ENCODE peak calls at places on chromosome 22, in four cellular contexts. D is T47D; G is stimulated activated CD8-positive, alpha-beta memory T cell treated with anti-CD3 and anti-CD28 coated beads, Interleukin-15, amount 100 ng/mL, for 24 hours; K is pancreas. C is an unnamed sample.

GRCh38 chr22:45866398-45867117 is 110.4 kb downstream of the WNT7B start:
- DNase-seq in D (no peak), G (no peak), K (no peak), C (no peak)

GRCh38 chr22:42926768-42927167 is 69.7 kb upstream of the ARFGAP3 start:
- DNase-seq in K (peak; percentile 24), G (no peak), D (no peak), C (no peak)

GRCh38 chr22:38353142-38353629 is 36.0 kb upstream of the CSNK1E start:
- DNase-seq in D (peak; percentile 49), K (peak; percentile 80), G (peak; percentile 79), C (peak; percentile 60)

GRCh38 chr22:44312766-44313165 is at the start of gene SHISAL1:
- DNase-seq in G (no peak), D (no peak), K (peak; percentile 12), C (peak; percentile 43)

GRCh38 chr22:20956258-20957117 is 10.6 kb upstream of the AIFM3 start:
- DNase-seq in D (no peak), G (no peak), K (peak; percentile 45), C (peak; percentile 42)

GRCh38 chr22:46815896-46816721 is 53.7 kb downstream of the TBC1D22A start:
- DNase-seq in G (no peak), D (no peak), K (no peak), C (peak; percentile 62)

GRCh38 chr22:46674367-46674781 is 54.2 kb downstream of the GRAMD4 start:
- DNase-seq in G (peak; percentile 75), K (no peak), D (no peak), C (no peak)

GRCh38 chr22:27247691-27248434 is 553.7 kb downstream of the MN1 start:
- DNase-seq in G (no peak), D (no peak), K (no peak), C (no peak)

GRCh38 chr22:43891360-43892182 is at the start of gene PNPLA5:
- DNase-seq in D (no peak), G (no peak), K (no peak), C (no peak)

GRCh38 chr22:40509401-40510134 is 127.0 kb downstream of the MRTFA start:
- DNase-seq in D (no peak), K (peak; percentile 53), G (no peak), C (peak; percentile 97)

GRCh38 chr22:50027639-50028537 is 15.3 kb upstream of the IL17REL start:
- DNase-seq in G (no peak), K (no peak), D (peak; percentile 72), C (peak; percentile 58)

GRCh38 chr22:33397381-33397907 is 339.3 kb upstream of the SYN3 start:
- DNase-seq in K (no peak), D (no peak), G (no peak), C (peak; percentile 1)

GRCh38 chr22:27726726-27727449 is 74.7 kb downstream of the MN1 start:
- DNase-seq in D (no peak), G (no peak), K (no peak), C (peak; percentile 91)

GRCh38 chr22:31556627-31557203 is 60.4 kb downstream of the SFI1 start:
- DNase-seq in D (no peak), K (no peak), G (no peak), C (peak; percentile 55)

GRCh38 chr22:23712256-23712655 is 21.4 kb downstream of the RGL4 start:
- DNase-seq in K (no peak), G (no peak), D (no peak), C (no peak)

C was measured in EH.